ENCODE peak calls at places on chromosomes 11 and 22, in seven cellular contexts. M is tibial artery; O is PC-3; H is CD8-positive, alpha-beta T cell; K is right atrium auricular region; E is pancreas; S is IMR-90. P is an unnamed sample. For H3K9me3, the result is how much of the 10 kb centered on the place peaks cover.

GRCh38 chr11:46001427-46002049 is 79.1 kb downstream of the LARGE2 start:
- DNase-seq in E (no peak), O (no peak), S (peak), H (no peak), K (no peak), M (no peak), P (no peak)

GRCh38 chr11:72668645-72669347 is 5.4 kb downstream of the PDE2A start:
- DNase-seq in H (no peak), K (no peak), O (no peak), S (no peak), M (no peak), E (no peak), P (no peak)

GRCh38 chr11:77155082-77155475 is 27.0 kb downstream of the MYO7A start:
- DNase-seq in M (no peak), E (no peak), H (no peak), K (no peak), S (no peak), O (no peak), P (no peak)

GRCh38 chr22:17930455-17931313 is 93.7 kb downstream of the MICAL3 start:
- DNase-seq in S (no peak), O (no peak), M (no peak), H (no peak), K (no peak), E (no peak), P (no peak)

GRCh38 chr11:24747275-24748251 is 250.7 kb downstream of the LUZP2 start:
- DNase-seq in O (peak), H (no peak), S (no peak), M (no peak), K (no peak), E (no peak), P (no peak)

GRCh38 chr11:65973439-65974110 is 12.0 kb downstream of the SART1 start:
- DNase-seq in H (no peak), M (no peak), K (no peak), S (peak), O (peak), E (no peak), P (no peak)

GRCh38 chr22:33271390-33272161 is 213.4 kb upstream of the SYN3 start:
- DNase-seq in O (no peak), S (peak), H (no peak), K (peak), E (peak), M (peak), P (peak)

GRCh38 chr22:45587638-45588481 is 83.8 kb upstream of the ATXN10 start:
- DNase-seq in S (peak), K (no peak), E (no peak), O (peak), H (no peak), M (no peak), P (no peak)

GRCh38 chr22:41996826-41997225 is 1.8 kb upstream of the WBP2NL start:
- DNase-seq in M (peak), O (no peak), K (no peak), H (no peak), E (no peak), S (no peak), P (no peak)

GRCh38 chr11:4531666-4532065 is 13.3 kb upstream of the OR52M1 start:
- DNase-seq in O (no peak), E (no peak), K (no peak), S (no peak), H (no peak), M (no peak), P (no peak)

GRCh38 chr11:110679323-110679980 is 32.8 kb downstream of the ARHGAP20 start:
- DNase-seq in H (no peak), K (no peak), M (no peak), E (no peak), O (no peak), S (peak), P (no peak)

GRCh38 chr11:131685206-131685605 is 314.8 kb downstream of the NTM start:
- DNase-seq in O (no peak), S (no peak), E (no peak), K (no peak), H (no peak), M (no peak), P (no peak)

GRCh38 chr11:48082771-48083170 is 102.4 kb downstream of the PTPRJ start:
- DNase-seq in K (no peak), H (no peak), E (no peak), S (no peak), O (no peak), M (no peak), P (no peak)

GRCh38 chr11:93542753-93543246 is 391 bp downstream of the SMCO4 start:
- DNase-seq in S (no peak), O (no peak), H (no peak), K (no peak), M (peak), E (peak), P (no peak)

GRCh38 chr22:19942071-19942885 is 660 bp upstream of the TXNRD2 start:
- DNase-seq in K (no peak), M (peak), S (peak), E (peak), H (no peak), O (no peak), P (peak)

GRCh38 chr11:9605742-9606141 is 32.3 kb downstream of the WEE1 start:
- DNase-seq in O (no peak), M (no peak), E (no peak), S (no peak), K (peak), H (no peak), P (no peak)

GRCh38 chr11:122140535-122140934 is 24.5 kb upstream of the BLID start:
- DNase-seq in H (no peak), E (no peak), S (peak), M (no peak), K (no peak), O (peak), P (no peak)

GRCh38 chr22:46830001-46830715 is 67.7 kb downstream of the TBC1D22A start:
- DNase-seq in H (no peak), K (peak), E (no peak), M (peak), O (peak), S (peak), P (peak)

GRCh38 chr22:45919504-45920286 is 57.3 kb downstream of the WNT7B start:
- DNase-seq in K (no peak), O (peak), E (no peak), H (no peak), M (no peak), S (no peak), P (no peak)

GRCh38 chr22:17158568-17159503 is at the start of gene HDHD5:
- DNase-seq in K (peak), E (peak), H (peak), S (peak), M (peak), O (peak), P (peak)

GRCh38 chr22:22519591-22519990 is 479 bp downstream of the ZNF280A start:
- DNase-seq in E (no peak), S (no peak), M (no peak), O (no peak), K (no peak), H (no peak), P (no peak)

GRCh38 chr11:26931248-26931631 is 62.7 kb upstream of the FIBIN start:
- DNase-seq in H (no peak), E (no peak), S (peak), O (no peak), M (no peak), K (no peak), P (peak)

GRCh38 chr11:32279672-32280071 is 155.7 kb downstream of the WT1 start:
- DNase-seq in S (no peak), E (no peak), H (no peak), O (no peak), K (no peak), M (no peak), P (no peak)

GRCh38 chr11:10379022-10379421 is 74.1 kb downstream of the ADM start:
- DNase-seq in S (peak), H (no peak), M (no peak), O (peak), K (no peak), E (no peak), P (no peak)

GRCh38 chr11:78223320-78223954 is 34.7 kb downstream of the USP35 start:
- DNase-seq in O (no peak), H (no peak), S (no peak), K (peak), M (peak), E (no peak), P (no peak)

GRCh38 chr11:31325162-31325561 is 44.4 kb downstream of the DCDC1 start:
- DNase-seq in S (peak), M (no peak), O (peak), E (no peak), K (no peak), H (no peak), P (no peak)

GRCh38 chr11:18294862-18295261 is 27.1 kb downstream of the HPS5 start:
- DNase-seq in O (no peak), K (no peak), S (no peak), M (no peak), E (no peak), H (no peak), P (no peak)

GRCh38 chr11:69585385-69585784 is 55.6 kb upstream of the CCND1 start:
- DNase-seq in O (no peak), M (no peak), E (no peak), H (no peak), S (no peak), K (no peak), P (no peak)

GRCh38 chr11:69592986-69593385 is 48.0 kb upstream of the CCND1 start:
- DNase-seq in S (no peak), K (no peak), M (no peak), O (no peak), E (no peak), H (no peak), P (no peak)

GRCh38 chr11:69584160-69584559 is 56.8 kb upstream of the CCND1 start:
- DNase-seq in M (no peak), O (no peak), S (no peak), H (no peak), E (no peak), K (no peak), P (no peak)

GRCh38 chr11:69587454-69588081 is 53.4 kb upstream of the CCND1 start:
- DNase-seq in K (no peak), S (peak), M (no peak), O (peak), H (no peak), E (no peak), P (no peak)

GRCh38 chr11:69588270-69588669 is 52.7 kb upstream of the CCND1 start:
- DNase-seq in S (peak), M (no peak), E (no peak), O (peak), H (no peak), K (no peak), P (no peak)
- TF ChIP-seq CTCF in S (peak), M (no peak), E (no peak), O (peak), H (no peak), K (no peak), P (no peak)

DNA sequence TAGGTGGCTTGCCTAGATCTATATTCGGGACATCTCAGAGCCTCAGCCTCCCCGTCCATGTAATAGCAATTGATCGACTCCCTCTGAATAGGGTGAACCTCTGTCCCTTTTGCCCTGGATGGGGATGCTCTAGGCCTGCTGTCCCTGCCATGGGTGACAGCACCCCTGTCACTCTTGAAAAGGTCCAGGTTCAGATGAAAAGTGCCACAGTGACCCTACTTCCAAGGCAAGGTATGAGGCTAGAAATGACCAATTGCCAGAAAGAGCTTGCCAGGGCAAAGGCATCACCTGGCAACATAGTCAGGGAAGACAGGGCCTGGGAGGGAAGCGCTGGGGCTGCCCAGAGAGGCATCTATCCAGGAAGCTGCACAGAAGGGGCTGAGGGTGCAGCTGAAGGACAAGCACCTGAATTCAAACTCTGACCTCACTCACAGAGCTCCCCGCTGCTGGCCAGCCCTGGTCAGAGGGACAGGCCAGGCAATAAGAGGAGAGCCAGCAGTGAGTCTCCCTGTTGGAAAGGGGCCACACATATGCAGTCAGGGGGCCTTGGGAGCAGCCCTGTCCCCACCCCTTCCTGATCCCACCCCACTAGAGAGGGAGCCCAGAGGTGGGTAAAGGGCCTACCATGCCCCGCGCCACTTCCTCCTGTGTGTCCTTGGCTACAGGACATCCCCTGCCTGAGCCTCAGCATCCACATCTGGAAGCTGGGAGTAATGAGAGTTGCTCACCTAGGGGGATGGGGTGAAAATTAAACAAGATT is 9.0 kb upstream of the APOBEC3A start:
- DNase-seq in H (no peak), K (no peak), S (no peak), O (no peak), E (no peak), M (peak), P (no peak)
- H3K9me3 ChIP-seq in H (under half), K (under half), S (under half), O (under half), E (under half), M (under half), P (under half)

GRCh38 chr11:119419834-119420492 is 3.0 kb downstream of the THY1 start:
- DNase-seq in K (no peak), O (no peak), E (no peak), M (no peak), H (no peak), S (no peak), P (no peak)

GRCh38 chr11:119418759-119419158 is 4.2 kb downstream of the THY1 start:
- DNase-seq in K (no peak), S (no peak), H (no peak), M (no peak), E (no peak), O (no peak), P (no peak)

GRCh38 chr11:119420631-119421030 is 2.3 kb downstream of the THY1 start:
- DNase-seq in E (no peak), S (no peak), K (no peak), H (no peak), O (no peak), M (no peak), P (no peak)

GRCh38 chr11:119417726-119418540 is 5.0 kb downstream of the THY1 start:
- DNase-seq in M (peak), E (no peak), O (peak), H (no peak), K (no peak), S (peak), P (no peak)

DNA sequence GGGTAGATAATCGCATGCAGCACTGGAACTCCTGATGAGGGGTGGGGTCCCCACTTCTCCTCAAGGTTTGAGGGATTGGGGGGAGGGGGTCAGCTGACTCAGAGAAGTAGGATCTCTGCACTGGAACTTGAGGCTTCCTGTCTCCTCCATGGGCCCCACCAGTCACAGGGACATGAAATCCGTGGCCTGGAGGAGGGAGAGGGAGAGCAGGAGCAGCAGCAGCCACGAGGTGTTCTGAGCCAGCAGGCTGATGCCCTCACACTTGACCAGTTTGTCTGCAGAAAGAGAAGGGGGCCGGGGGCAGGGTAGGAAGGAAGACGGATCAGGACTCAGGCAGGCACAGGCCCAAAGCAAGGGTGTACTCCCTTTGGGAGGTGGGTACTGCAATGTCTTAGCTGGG is 3.7 kb downstream of the THY1 start:
- DNase-seq in O (no peak), M (no peak), K (no peak), H (no peak), E (no peak), S (no peak), P (no peak)
- H3K27ac ChIP-seq in O (no peak), M (no peak), K (no peak), H (no peak), E (no peak), S (no peak), P (no peak)

DNA sequence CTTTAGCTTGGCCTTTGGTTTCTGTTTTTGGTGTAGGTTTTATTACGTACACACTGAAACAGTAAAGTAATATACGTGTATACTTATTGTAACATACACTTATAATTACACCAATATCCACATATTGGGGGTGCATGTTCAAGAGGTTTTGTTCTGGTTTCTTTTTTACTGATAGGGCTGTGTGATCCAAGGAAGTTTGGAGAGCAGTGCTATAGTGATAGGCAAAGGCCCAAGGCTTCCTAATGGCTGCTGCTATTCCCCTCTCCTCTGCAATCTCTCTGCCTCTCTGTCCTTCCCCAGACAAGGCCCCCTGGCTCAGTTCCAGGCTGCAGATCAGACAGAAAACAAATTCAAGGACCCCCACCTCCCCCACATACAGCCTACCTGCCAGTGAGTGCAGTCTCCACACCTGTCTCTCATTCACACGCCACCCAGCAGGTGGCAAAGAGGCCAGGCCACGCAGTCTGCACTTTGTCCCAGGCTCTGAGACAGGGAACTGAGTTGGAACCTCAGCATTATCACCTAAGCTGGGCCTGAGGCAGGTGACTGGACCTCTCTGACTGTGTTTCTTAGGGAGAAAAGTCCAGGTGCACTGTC is 15.1 kb downstream of the TMEM184B start:
- DNase-seq in S (no peak), M (no peak), H (no peak), E (peak), O (peak), K (no peak), P (no peak)
- TF ChIP-seq CTCF in S (no peak), M (no peak), H (no peak), E (no peak), O (peak), K (no peak), P (no peak)

DNA sequence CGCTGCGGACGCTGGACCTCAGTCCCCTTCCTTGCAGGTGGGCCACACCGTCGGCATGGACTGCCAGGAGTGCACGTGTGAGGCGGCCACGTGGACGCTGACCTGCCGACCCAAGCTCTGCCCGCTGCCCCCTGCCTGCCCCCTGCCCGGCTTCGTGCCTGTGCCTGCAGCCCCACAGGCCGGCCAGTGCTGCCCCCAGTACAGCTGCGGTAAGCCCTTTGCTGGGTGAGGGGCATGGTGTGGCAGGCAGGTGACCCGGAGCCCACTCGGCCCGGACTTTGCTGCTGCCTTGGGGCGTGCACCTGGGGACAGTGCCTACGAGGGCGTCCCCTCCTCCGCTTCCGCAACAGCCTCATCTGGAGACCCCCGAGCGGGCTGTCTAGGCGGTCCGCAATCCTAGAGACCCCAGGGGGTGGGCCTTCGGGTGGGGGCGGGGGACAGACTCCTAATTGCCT is 25.4 kb upstream of the MUC5B start:
- DNase-seq in E (peak), H (no peak), O (no peak), M (peak), S (no peak), K (no peak), P (no peak)
- H3K9me3 ChIP-seq in E (under half), H (under half), O (under half), M (under half), S (under half), K (under half), P (under half)

GRCh38 chr22:36144886-36145541 is 15.5 kb downstream of the APOL3 start:
- DNase-seq in H (peak), E (no peak), K (peak), S (peak), M (peak), O (peak), P (peak)
- H3K27ac ChIP-seq in H (no peak), E (no peak), K (no peak), S (no peak), M (no peak), O (no peak), P (no peak)

DNA sequence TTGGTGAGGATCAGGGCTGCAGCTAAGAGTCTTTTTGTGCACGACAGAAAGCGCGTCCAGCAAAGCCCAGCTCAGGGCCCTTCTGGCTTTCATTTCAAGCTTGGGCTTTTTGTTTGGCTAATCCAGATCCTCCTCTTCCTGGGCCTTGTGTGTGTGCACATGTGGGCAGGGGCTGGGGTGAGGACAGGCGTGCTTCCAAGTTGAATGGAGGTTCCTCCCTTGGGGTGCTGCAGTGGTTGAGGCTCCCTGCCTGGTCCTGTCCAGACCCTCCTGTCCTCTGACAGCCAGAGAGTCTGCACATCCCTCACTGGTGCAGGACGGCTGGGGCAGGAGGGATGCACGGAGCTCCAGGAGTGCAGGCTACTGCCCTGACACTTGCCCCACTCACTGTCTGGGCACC is 62.0 kb upstream of the NECTIN1 start:
- DNase-seq in M (peak), H (no peak), E (peak), O (no peak), S (no peak), K (no peak), P (no peak)
- TF ChIP-seq CTCF in M (no peak), H (no peak), E (no peak), O (no peak), S (no peak), K (no peak), P (no peak)

P was measured in heart left ventricle.